ENCODE peak calls at places on chromosomes 2 and 18, in eight cellular contexts. U is hepatocyte, J is foreskin keratinocyte, A is NCI-H1092 treated with DMSO at 0.1 percent for 48 hours, T is MCF 10A, B is K562, M is GM06990, W is uterus. E is an unnamed sample.

GRCh38 chr2:207692206-207693065 is 19.0 kb upstream of the CCNYL1 start:
- DNase-seq in W (peak), T (peak), U (peak), A (peak), J (no peak), B (peak), M (no peak), E (no peak)

GRCh38 chr2:219289537-219290361 is 10.6 kb downstream of the DNAJB2 start:
- DNase-seq in M (no peak), A (peak), U (peak), B (no peak), W (peak), J (no peak), T (peak), E (peak)

GRCh38 chr2:172864182-172864581 is 128.5 kb downstream of the RAPGEF4 start:
- DNase-seq in W (peak), U (peak), M (no peak), J (no peak), T (peak), A (peak), B (peak), E (peak)

GRCh38 chr2:26976242-26976641 is 5.8 kb downstream of the MAPRE3 start:
- DNase-seq in J (no peak), A (no peak), W (no peak), T (peak), M (no peak), B (no peak), U (no peak), E (no peak)

GRCh38 chr2:204021290-204022081 is 84.9 kb downstream of the ICOS start:
- DNase-seq in U (no peak), M (no peak), T (no peak), B (no peak), A (no peak), J (no peak), W (no peak), E (no peak)

GRCh38 chr2:235421618-235422017 is 72.2 kb upstream of the AGAP1 start:
- DNase-seq in J (no peak), U (no peak), A (peak), T (peak), W (no peak), M (no peak), B (no peak), E (no peak)

GRCh38 chr2:65165595-65165994 is 35.7 kb upstream of the RAB1A start:
- DNase-seq in T (no peak), U (no peak), M (no peak), W (no peak), B (no peak), J (no peak), A (no peak), E (no peak)

GRCh38 chr2:189613650-189614420 is 33.2 kb upstream of the SLC40A1 start:
- DNase-seq in W (no peak), B (no peak), J (peak), M (no peak), A (no peak), T (no peak), U (peak), E (no peak)

GRCh38 chr2:136361521-136361920 is 243.6 kb upstream of the CXCR4 start:
- DNase-seq in A (peak), J (no peak), W (no peak), M (no peak), T (peak), B (no peak), U (no peak), E (no peak)

GRCh38 chr2:8542381-8543064 is 139.3 kb upstream of the ID2 start:
- DNase-seq in W (peak), J (no peak), T (no peak), M (no peak), A (no peak), U (no peak), B (no peak), E (no peak)

GRCh38 chr18:57220485-57220884 is 73.6 kb downstream of the BOD1L2 start:
- DNase-seq in A (no peak), M (no peak), B (no peak), U (no peak), J (no peak), T (no peak), W (no peak), E (no peak)

GRCh38 chr2:43110442-43110871 is 115.9 kb downstream of the ZFP36L2 start:
- DNase-seq in U (peak), J (no peak), B (no peak), A (no peak), M (no peak), T (no peak), W (no peak), E (no peak)

GRCh38 chr2:33242845-33243244 is 233.6 kb upstream of the RASGRP3 start:
- DNase-seq in W (no peak), A (no peak), M (no peak), J (no peak), T (peak), U (no peak), B (no peak), E (no peak)

GRCh38 chr2:205748660-205749059 is 66.4 kb downstream of the NRP2 start:
- DNase-seq in M (no peak), B (no peak), W (no peak), T (peak), U (no peak), J (peak), A (no peak), E (no peak)

GRCh38 chr2:215793747-215794595 is 219.4 kb downstream of the MREG start:
- DNase-seq in A (no peak), M (peak), B (peak), W (peak), T (peak), J (peak), U (peak), E (no peak)

GRCh38 chr18:37769846-37770245 is 204.2 kb upstream of the CELF4 start:
- DNase-seq in T (no peak), A (no peak), U (no peak), W (no peak), J (peak), M (no peak), B (no peak), E (no peak)

GRCh38 chr18:72013512-72013911 is 530.6 kb downstream of the CBLN2 start:
- DNase-seq in M (no peak), W (no peak), J (no peak), B (no peak), T (peak), A (no peak), U (no peak), E (no peak)

GRCh38 chr18:38695559-38696270 is 1130.1 kb upstream of the CELF4 start:
- DNase-seq in J (peak), T (peak), W (no peak), U (peak), A (no peak), B (no peak), M (no peak), E (no peak)

GRCh38 chr2:226423498-226423960 is 376.1 kb downstream of the IRS1 start:
- DNase-seq in B (no peak), T (no peak), A (no peak), M (peak), J (no peak), U (no peak), W (peak), E (peak)

GRCh38 chr2:235300368-235301201 is 193.3 kb upstream of the AGAP1 start:
- DNase-seq in U (peak), B (no peak), A (peak), J (no peak), T (peak), M (no peak), W (no peak), E (no peak)

GRCh38 chr18:23515911-23516546 is 12.7 kb downstream of the RMC1 start:
- DNase-seq in J (no peak), A (peak), M (no peak), B (peak), W (peak), T (peak), U (peak), E (peak)

GRCh38 chr18:58699551-58699950 is 28.3 kb downstream of the MALT1 start:
- DNase-seq in B (peak), U (peak), T (peak), W (peak), M (no peak), J (no peak), A (no peak), E (no peak)

GRCh38 chr2:230868151-230868946 is 3.6 kb downstream of the ITM2C start:
- DNase-seq in T (no peak), M (no peak), B (no peak), J (no peak), A (peak), W (no peak), U (peak), E (peak)

GRCh38 chr2:168603439-168603961 is 147.4 kb downstream of the CERS6 start:
- DNase-seq in M (no peak), J (no peak), T (peak), W (no peak), B (no peak), A (no peak), U (no peak), E (no peak)

GRCh38 chr2:84676295-84676694 is 160.0 kb downstream of the DNAH6 start:
- DNase-seq in T (no peak), B (no peak), M (no peak), A (no peak), J (no peak), W (no peak), U (no peak), E (no peak)

GRCh38 chr2:190930411-190930810 is 49.8 kb downstream of the GLS start:
- DNase-seq in U (no peak), A (peak), T (no peak), M (no peak), W (no peak), J (no peak), B (no peak), E (no peak)

E was measured in mucosa of descending colon.